ENCODE peak calls at places on chromosomes 12 and 14, in seven cellular contexts. Q is fibroblast of the aortic adventitia; R is cardiac fibroblast; J is fibroblast of lung; F is breast epithelium; Y is CD8-positive, alpha-beta T cell; L is astrocyte of the spinal cord. S is an unnamed sample.

GRCh38 chr12:120012067-120012621 is 23.1 kb downstream of the BICDL1 start:
- DNase-seq in F (no peak), Q (no peak), J (peak), R (peak), Y (peak), L (no peak), S (no peak)

GRCh38 chr12:3520168-3520567 is 29.2 kb downstream of the PRMT8 start:
- DNase-seq in R (no peak), Y (no peak), F (no peak), Q (no peak), L (no peak), J (no peak), S (no peak)

GRCh38 chr12:53938276-53939140 is at the start of gene HOXC13:
- DNase-seq in Q (peak), Y (no peak), L (no peak), F (peak), R (peak), J (no peak), S (peak)

GRCh38 chr14:63343878-63344277 is 25.1 kb upstream of the GPHB5 start:
- DNase-seq in Q (peak), R (peak), F (no peak), L (peak), Y (no peak), J (no peak), S (no peak)

GRCh38 chr14:75648066-75648838 is 12.4 kb downstream of the ERG28 start:
- DNase-seq in R (peak), Y (no peak), L (peak), Q (peak), F (peak), J (peak), S (peak)

GRCh38 chr14:59771577-59771976 is 99.0 kb downstream of the RTN1 start:
- DNase-seq in R (peak), Y (no peak), L (peak), J (peak), F (no peak), Q (peak), S (no peak)

GRCh38 chr12:98352835-98353234 is 162.6 kb upstream of the TMPO start:
- DNase-seq in Q (peak), J (peak), R (peak), F (no peak), Y (no peak), L (no peak), S (peak)

GRCh38 chr14:89093083-89093482 is 268.6 kb downstream of the TTC8 start:
- DNase-seq in Y (no peak), Q (no peak), L (peak), J (no peak), F (no peak), R (peak), S (no peak)

GRCh38 chr12:15158114-15158513 is 63.1 kb downstream of the RERG start:
- DNase-seq in Y (no peak), R (no peak), L (no peak), F (no peak), Q (no peak), J (no peak), S (no peak)

GRCh38 chr12:73935817-73936216 is 601.8 kb upstream of the ATXN7L3B start:
- DNase-seq in L (peak), F (no peak), R (no peak), J (no peak), Y (no peak), Q (no peak), S (no peak)

GRCh38 chr14:99127651-99128167 is 144.3 kb downstream of the BCL11B start:
- DNase-seq in Q (no peak), F (peak), J (peak), R (no peak), Y (no peak), L (peak), S (no peak)

GRCh38 chr14:95361373-95362179 is 41.9 kb upstream of the CLMN start:
- DNase-seq in Y (no peak), F (peak), J (no peak), Q (peak), L (no peak), R (peak), S (no peak)

GRCh38 chr14:26427059-26427458 is 170.8 kb downstream of the NOVA1 start:
- DNase-seq in Q (peak), J (peak), R (peak), F (no peak), L (peak), Y (no peak), S (peak)

GRCh38 chr14:95045255-95045701 is 112.1 kb downstream of the DICER1 start:
- DNase-seq in Y (no peak), F (peak), L (no peak), J (no peak), Q (no peak), R (no peak), S (no peak)

GRCh38 chr12:29168000-29168399 is 18.9 kb downstream of the FAR2 start:
- DNase-seq in Y (no peak), L (no peak), J (no peak), Q (no peak), R (no peak), F (no peak), S (no peak)

GRCh38 chr14:102510616-102511520 is 1.3 kb upstream of the ANKRD9 start:
- DNase-seq in F (no peak), J (no peak), R (no peak), L (no peak), Q (no peak), Y (no peak), S (no peak)

GRCh38 chr12:52182898-52183543 is 8.8 kb downstream of the KRT80 start:
- DNase-seq in F (no peak), J (peak), Q (no peak), L (peak), Y (no peak), R (peak), S (no peak)

GRCh38 chr14:101033446-101034165 is 130.1 kb upstream of the RTL1 start:
- DNase-seq in J (no peak), R (no peak), F (no peak), Y (no peak), Q (no peak), L (no peak), S (no peak)

GRCh38 chr14:65904988-65905387 is 492.5 kb downstream of the FUT8 start:
- DNase-seq in J (no peak), F (no peak), Q (no peak), L (no peak), Y (no peak), R (no peak), S (no peak)

GRCh38 chr12:43636706-43637105 is 84.7 kb upstream of the ADAMTS20 start:
- DNase-seq in Q (no peak), L (no peak), R (no peak), Y (no peak), J (no peak), F (no peak), S (no peak)

GRCh38 chr12:5078423-5078822 is 34.7 kb downstream of the KCNA5 start:
- DNase-seq in Y (no peak), L (no peak), R (no peak), Q (no peak), F (no peak), J (peak), S (no peak)

GRCh38 chr12:88627501-88627900 is 47.2 kb upstream of the KITLG start:
- DNase-seq in Y (no peak), Q (peak), F (no peak), R (no peak), J (no peak), L (no peak), S (no peak)

GRCh38 chr12:108232565-108232964 is 103.5 kb downstream of the WSCD2 start:
- DNase-seq in Y (no peak), F (peak), Q (no peak), J (no peak), R (no peak), L (no peak), S (no peak)

DNA sequence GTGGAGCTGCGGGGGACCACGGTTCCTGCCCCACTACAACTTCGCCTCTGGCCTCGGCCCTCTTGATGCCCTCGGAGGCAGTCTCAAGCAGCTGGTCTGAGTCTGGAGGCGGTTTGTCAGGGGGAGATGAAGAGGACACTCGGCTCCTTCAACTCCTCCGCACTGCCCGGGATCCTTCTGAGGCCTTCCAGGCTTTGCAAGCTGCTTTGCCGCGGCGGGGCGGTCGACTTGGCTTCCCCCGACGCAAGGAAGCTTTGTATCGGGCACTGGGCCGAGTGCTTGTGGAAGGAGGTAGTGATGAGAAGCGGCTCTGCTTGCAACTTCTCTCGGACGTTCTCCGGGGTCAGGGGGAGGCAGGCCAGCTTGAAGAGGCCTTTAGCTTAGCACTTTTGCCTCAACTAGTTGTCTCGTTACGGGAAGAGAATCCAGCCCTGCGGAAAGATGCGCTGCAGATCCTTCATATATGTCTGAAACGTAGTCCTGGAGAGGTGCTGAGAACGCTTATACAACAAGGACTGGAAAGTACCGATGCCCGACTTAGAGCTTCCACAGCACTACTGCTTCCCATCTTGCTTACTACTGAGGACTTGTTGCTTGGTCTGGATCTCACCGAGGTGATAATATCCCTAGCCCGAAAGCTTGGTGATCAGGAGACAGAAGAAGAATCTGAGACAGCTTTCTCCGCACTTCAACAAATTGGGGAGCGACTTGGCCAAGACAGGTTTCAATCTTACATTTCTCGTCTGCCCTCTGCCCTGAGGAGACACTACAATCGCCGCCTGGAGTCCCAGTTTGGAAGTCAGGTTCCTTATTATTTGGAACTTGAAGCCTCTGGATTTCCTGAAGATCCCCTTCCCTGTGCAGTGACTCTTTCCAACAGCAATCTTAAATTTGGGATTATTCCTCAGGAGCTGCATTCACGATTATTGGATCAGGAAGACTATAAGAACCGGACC is 861 bp downstream of the TOGARAM1 start:
- DNase-seq in F (peak), Q (peak), R (peak), L (peak), J (peak), Y (peak), S (peak)
- TF ChIP-seq CTCF in F (no peak), Q (peak), R (no peak), L (no peak), J (no peak), Y (no peak), S (peak)

GRCh38 chr12:42590324-42590934 is 883 bp upstream of the PRICKLE1 start:
- DNase-seq in Q (no peak), J (peak), Y (no peak), F (no peak), R (no peak), L (no peak), S (no peak)
- H3K4me3 ChIP-seq in Q (peak), J (peak), Y (no peak), F (peak), R (peak), L (peak), S (peak)

GRCh38 chr12:71969330-71969729 is 30.7 kb downstream of the TPH2 start:
- DNase-seq in R (no peak), J (no peak), Y (no peak), F (no peak), Q (no peak), L (no peak), S (no peak)

GRCh38 chr12:71973687-71974086 is 35.0 kb downstream of the TPH2 start:
- DNase-seq in L (no peak), Y (no peak), Q (no peak), R (no peak), J (no peak), F (no peak), S (no peak)

GRCh38 chr12:71967176-71967575 is 28.5 kb downstream of the TPH2 start:
- DNase-seq in L (no peak), J (peak), R (no peak), Y (no peak), F (no peak), Q (no peak), S (no peak)

GRCh38 chr12:71970031-71970430 is 31.4 kb downstream of the TPH2 start:
- DNase-seq in J (no peak), R (no peak), Q (no peak), F (no peak), L (no peak), Y (no peak), S (no peak)

DNA sequence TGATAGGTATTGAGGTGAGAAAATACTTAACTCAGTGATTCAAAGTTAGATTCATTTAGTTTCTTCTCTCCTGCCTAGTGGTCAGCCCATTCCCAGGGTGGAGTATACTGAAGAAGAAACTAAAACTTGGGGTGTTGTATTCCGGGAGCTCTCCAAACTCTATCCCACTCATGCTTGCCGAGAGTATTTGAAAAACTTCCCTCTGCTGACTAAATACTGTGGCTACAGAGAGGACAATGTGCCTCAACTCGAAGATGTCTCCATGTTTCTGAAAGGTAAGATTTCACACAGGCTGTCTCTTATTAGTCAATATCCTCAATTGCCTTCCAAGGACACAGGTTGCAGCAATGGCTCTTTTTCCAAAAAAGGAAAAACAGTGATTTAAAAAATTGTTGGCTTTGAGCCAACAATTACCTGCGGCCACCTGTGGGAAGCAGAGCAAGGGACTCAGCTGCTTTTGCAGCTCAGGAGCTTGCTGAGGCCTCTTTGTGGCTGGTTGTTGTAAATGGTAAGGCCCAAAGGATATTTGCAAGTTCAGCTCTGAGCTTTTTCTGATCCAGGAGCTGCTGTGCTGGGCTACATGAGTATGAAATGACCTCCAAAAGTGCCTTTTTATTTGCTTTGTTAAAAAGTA is 33.9 kb downstream of the TPH2 start:
- DNase-seq in F (no peak), R (no peak), L (no peak), J (no peak), Q (no peak), Y (no peak), S (no peak)
- TF ChIP-seq CTCF in F (no peak), R (no peak), L (no peak), J (no peak), Q (no peak), Y (no peak), S (no peak)

DNA sequence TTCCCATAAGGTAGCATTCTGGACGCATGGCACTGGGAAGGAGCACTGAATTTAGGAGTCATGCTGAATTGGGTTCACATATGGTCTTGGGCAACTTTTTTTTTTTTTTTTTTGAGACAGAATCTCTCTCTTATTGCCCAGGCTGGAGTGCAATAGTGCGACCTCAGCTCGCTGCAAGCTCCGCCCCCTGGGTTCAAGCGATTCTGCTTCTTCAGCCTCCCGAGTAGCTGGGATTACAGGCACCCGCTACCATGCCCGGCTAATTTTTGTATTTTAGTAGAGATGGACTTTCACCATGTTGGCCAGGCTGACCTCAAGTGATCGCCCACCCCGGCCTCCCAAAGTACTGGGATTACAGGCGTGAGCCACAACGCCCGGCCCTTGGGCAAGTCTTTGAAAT is 13.3 kb downstream of the DIP2B start:
- DNase-seq in F (no peak), Y (no peak), L (no peak), R (no peak), J (no peak), Q (no peak), S (no peak)
- H3K4me3 ChIP-seq in F (no peak), Y (no peak), L (no peak), R (no peak), J (no peak), Q (no peak), S (no peak)

DNA sequence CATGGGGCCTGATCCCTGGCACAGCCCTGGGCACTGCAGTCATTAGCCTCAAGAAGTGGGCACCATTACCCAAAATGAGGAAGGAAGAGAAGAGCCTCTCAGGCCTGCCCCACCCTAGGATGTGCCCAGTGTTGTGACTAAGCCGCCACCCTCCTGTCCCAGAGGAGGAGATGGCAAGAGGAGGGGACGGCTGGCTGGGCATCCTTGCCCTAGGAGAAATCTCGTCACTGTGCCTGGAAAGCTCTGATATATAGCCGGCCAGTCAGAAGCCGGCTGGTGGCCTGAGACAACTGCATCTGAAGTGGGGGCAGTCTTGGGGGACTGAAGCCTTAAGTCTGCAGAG is 115.2 kb downstream of the LGMN start:
- DNase-seq in L (no peak), Y (no peak), R (no peak), Q (no peak), F (no peak), J (no peak), S (no peak)
- TF ChIP-seq CTCF in L (no peak), Y (no peak), R (no peak), Q (no peak), F (no peak), J (no peak), S (no peak)

DNA sequence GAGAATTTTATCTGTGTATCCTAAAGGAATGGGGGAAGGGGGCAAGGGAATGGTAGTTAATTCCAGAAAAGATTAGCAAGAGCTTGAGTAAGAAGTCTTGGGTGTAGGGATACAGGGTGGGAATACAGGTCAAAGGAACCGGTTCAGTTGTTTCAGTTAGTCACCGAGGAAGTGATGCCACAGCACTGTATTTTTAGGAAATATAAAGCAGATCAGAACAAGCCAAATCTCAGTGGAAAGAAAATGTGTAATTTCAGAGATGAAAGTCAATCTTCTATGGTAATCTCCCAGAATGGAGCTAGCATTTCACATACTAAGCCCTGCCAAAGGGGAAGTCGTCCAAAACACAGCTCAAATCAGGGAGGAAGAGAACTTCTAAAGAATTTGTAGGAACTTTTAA is 4.7 kb upstream of the TUBA1C start:
- DNase-seq in L (peak), Y (no peak), F (no peak), J (peak), Q (peak), R (peak), S (peak)
- H3K4me3 ChIP-seq in L (no peak), Y (no peak), F (no peak), J (no peak), Q (no peak), R (no peak), S (no peak)

GRCh38 chr12:102976609-102977280 is 19.3 kb downstream of the ASCL1 start:
- DNase-seq in Y (no peak), J (no peak), Q (no peak), F (no peak), L (no peak), R (no peak), S (no peak)
- TF ChIP-seq CTCF in Y (no peak), J (no peak), Q (no peak), F (no peak), L (no peak), R (no peak), S (no peak)

S was measured in AG10803.